ENCODE peak calls at places on chromosome 4, in eight cellular contexts. One of them, this sample, is unnamed.

GRCh38 chr4:139933541-139933940 is 220.4 kb downstream of the MAML3 start:
- DNase-seq in neural crest cell: no peak
- DNase-seq in GM23248: no peak
- DNase-seq in tibial artery: no peak
- DNase-seq in EL: no peak
- DNase-seq in naive B cell: no peak
- DNase-seq in GM12865: no peak
- DNase-seq in psoas muscle: no peak
- DNase-seq in this sample: no peak

GRCh38 chr4:15003891-15004700 is 1.8 kb downstream of the CPEB2 start:
- DNase-seq in neural crest cell: peak
- DNase-seq in GM23248: peak
- DNase-seq in tibial artery: peak
- DNase-seq in EL: peak
- DNase-seq in naive B cell: peak
- DNase-seq in GM12865: peak
- DNase-seq in psoas muscle: peak
- DNase-seq in this sample: no peak

GRCh38 chr4:123346330-123346940 is 50.2 kb upstream of the SPRY1 start:
- DNase-seq in neural crest cell: no peak
- DNase-seq in GM23248: no peak
- DNase-seq in tibial artery: no peak
- DNase-seq in EL: no peak
- DNase-seq in naive B cell: no peak
- DNase-seq in GM12865: no peak
- DNase-seq in psoas muscle: no peak
- DNase-seq in this sample: no peak

GRCh38 chr4:142404191-142404611 is 441.9 kb downstream of the INPP4B start:
- DNase-seq in neural crest cell: no peak
- DNase-seq in GM23248: peak
- DNase-seq in tibial artery: no peak
- DNase-seq in EL: peak
- DNase-seq in naive B cell: no peak
- DNase-seq in GM12865: no peak
- DNase-seq in psoas muscle: peak
- DNase-seq in this sample: peak

GRCh38 chr4:82138376-82138775 is 235.4 kb downstream of the HNRNPD start:
- DNase-seq in neural crest cell: no peak
- DNase-seq in GM23248: peak
- DNase-seq in tibial artery: no peak
- DNase-seq in EL: peak
- DNase-seq in naive B cell: no peak
- DNase-seq in GM12865: no peak
- DNase-seq in psoas muscle: no peak
- DNase-seq in this sample: peak

GRCh38 chr4:157099506-157099905 is 23.6 kb downstream of the GLRB start:
- DNase-seq in neural crest cell: no peak
- DNase-seq in GM23248: no peak
- DNase-seq in tibial artery: no peak
- DNase-seq in EL: no peak
- DNase-seq in naive B cell: no peak
- DNase-seq in GM12865: no peak
- DNase-seq in psoas muscle: no peak
- DNase-seq in this sample: no peak

GRCh38 chr4:154450971-154451370 is 40.6 kb downstream of the DCHS2 start:
- DNase-seq in neural crest cell: no peak
- DNase-seq in GM23248: no peak
- DNase-seq in tibial artery: no peak
- DNase-seq in EL: no peak
- DNase-seq in naive B cell: no peak
- DNase-seq in GM12865: no peak
- DNase-seq in psoas muscle: peak
- DNase-seq in this sample: no peak

GRCh38 chr4:158998624-158999023 is 104.3 kb upstream of the RAPGEF2 start:
- DNase-seq in neural crest cell: no peak
- DNase-seq in GM23248: peak
- DNase-seq in tibial artery: no peak
- DNase-seq in EL: peak
- DNase-seq in naive B cell: no peak
- DNase-seq in GM12865: no peak
- DNase-seq in psoas muscle: no peak
- DNase-seq in this sample: peak

GRCh38 chr4:46258436-46258835 is 131.5 kb downstream of the GABRA2 start:
- DNase-seq in neural crest cell: no peak
- DNase-seq in GM23248: no peak
- DNase-seq in tibial artery: no peak
- DNase-seq in EL: no peak
- DNase-seq in naive B cell: no peak
- DNase-seq in GM12865: no peak
- DNase-seq in psoas muscle: no peak
- DNase-seq in this sample: no peak

GRCh38 chr4:26141101-26141830 is 179.5 kb upstream of the RBPJ start:
- DNase-seq in neural crest cell: no peak
- DNase-seq in GM23248: no peak
- DNase-seq in tibial artery: no peak
- DNase-seq in EL: peak
- DNase-seq in naive B cell: no peak
- DNase-seq in GM12865: no peak
- DNase-seq in psoas muscle: peak
- DNase-seq in this sample: no peak

GRCh38 chr4:147625733-147626132 is 8.5 kb downstream of the TMEM184C start:
- DNase-seq in neural crest cell: no peak
- DNase-seq in GM23248: no peak
- DNase-seq in tibial artery: no peak
- DNase-seq in EL: no peak
- DNase-seq in naive B cell: no peak
- DNase-seq in GM12865: no peak
- DNase-seq in psoas muscle: no peak
- DNase-seq in this sample: no peak

GRCh38 chr4:109921384-109921808 is 8.7 kb downstream of the EGF start:
- DNase-seq in neural crest cell: peak
- DNase-seq in GM23248: peak
- DNase-seq in tibial artery: no peak
- DNase-seq in EL: peak
- DNase-seq in naive B cell: no peak
- DNase-seq in GM12865: no peak
- DNase-seq in psoas muscle: no peak
- DNase-seq in this sample: peak